ENCODE peak calls at places on chromosomes 13 and 19, in four cellular contexts. H is pancreas, I is breast epithelium, U is mammary epithelial cell. T is an unnamed sample. For H3K4me1, the result is how much of the 10 kb centered on the place peaks cover.

GRCh38 chr19:49106648-49107135 is 7.5 kb upstream of the LIN7B start:
- DNase-seq in H (no peak), I (no peak), U (peak), T (no peak)

GRCh38 chr19:45589768-45590167 is 5.2 kb upstream of the OPA3 start:
- DNase-seq in H (no peak), I (no peak), U (no peak), T (no peak)

GRCh38 chr13:38686635-38687245 is at the start of gene FREM2:
- DNase-seq in H (peak), I (peak), U (peak), T (peak)

GRCh38 chr13:48858523-48858922 is 117.2 kb upstream of the FNDC3A start:
- DNase-seq in H (no peak), I (no peak), U (no peak), T (no peak)

GRCh38 chr13:58946274-58946673 is 1217.5 kb downstream of the DIAPH3 start:
- DNase-seq in H (no peak), I (no peak), U (no peak), T (no peak)

GRCh38 chr19:2239771-2240770 is 3.4 kb downstream of the SF3A2 start:
- DNase-seq in H (peak), I (no peak), U (no peak), T (no peak)

GRCh38 chr13:113851480-113851803 is 12.4 kb downstream of the GAS6 start:
- DNase-seq in H (no peak), I (no peak), U (no peak), T (no peak)

GRCh38 chr13:43360911-43361605 is 337.7 kb downstream of the DNAJC15 start:
- DNase-seq in H (no peak), I (no peak), U (peak), T (no peak)

GRCh38 chr19:11499327-11499726 is 6.3 kb downstream of the ZNF653 start:
- DNase-seq in H (no peak), I (no peak), U (no peak), T (no peak)

GRCh38 chr13:51562011-51562671 is 22.1 kb upstream of the WDFY2 start:
- DNase-seq in H (no peak), I (no peak), U (no peak), T (no peak)

GRCh38 chr19:34999498-35000337 is at the start of gene GRAMD1A:
- DNase-seq in H (peak), I (peak), U (peak), T (peak)

GRCh38 chr19:14369399-14370168 is 11.7 kb upstream of the ADGRE5 start:
- DNase-seq in H (no peak), I (peak), U (no peak), T (no peak)

GRCh38 chr19:33486936-33487793 is 34.4 kb downstream of the PEPD start:
- DNase-seq in H (peak), I (no peak), U (no peak), T (no peak)

GRCh38 chr13:113080361-113080831 is 25.2 kb upstream of the F7 start:
- DNase-seq in H (peak), I (no peak), U (no peak), T (no peak)

GRCh38 chr19:12757544-12758274 is 6.1 kb downstream of the BEST2 start:
- DNase-seq in H (peak), I (no peak), U (peak), T (peak)

GRCh38 chr13:37148501-37148900 is 43.0 kb upstream of the CSNK1A1L start:
- DNase-seq in H (no peak), I (no peak), U (no peak), T (no peak)

GRCh38 chr13:40096357-40096911 is 441.0 kb downstream of the COG6 start:
- DNase-seq in H (no peak), I (no peak), U (no peak), T (no peak)

GRCh38 chr13:43316997-43317396 is 293.6 kb downstream of the DNAJC15 start:
- DNase-seq in H (no peak), I (no peak), U (no peak), T (no peak)

GRCh38 chr19:6811906-6812305 is 39.4 kb downstream of the VAV1 start:
- DNase-seq in H (no peak), I (no peak), U (peak), T (no peak)

GRCh38 chr13:77507931-77508776 is 27.4 kb upstream of the SCEL start:
- DNase-seq in H (no peak), I (no peak), U (peak), T (no peak)

GRCh38 chr13:90541346-90541745 is 806.1 kb upstream of the MIR17HG start:
- DNase-seq in H (no peak), I (no peak), U (no peak), T (no peak)

GRCh38 chr19:39356647-39357046 is 14.4 kb downstream of the SAMD4B start:
- DNase-seq in H (no peak), I (no peak), U (no peak), T (no peak)

GRCh38 chr13:39415403-39415802 is 187.6 kb downstream of the LHFPL6 start:
- DNase-seq in H (peak), I (peak), U (peak), T (no peak)

GRCh38 chr13:52361225-52361624 is 44.7 kb downstream of the THSD1 start:
- DNase-seq in H (no peak), I (no peak), U (peak), T (no peak)

GRCh38 chr13:110422913-110423688 is 116.0 kb downstream of the COL4A2 start:
- DNase-seq in H (no peak), I (no peak), U (no peak), T (no peak)

GRCh38 chr13:102729560-102730275 is 34.9 kb upstream of the METTL21C start:
- DNase-seq in H (no peak), I (no peak), U (peak), T (no peak)

GRCh38 chr13:110444226-110444653 is 117.3 kb downstream of the RAB20 start:
- DNase-seq in H (no peak), I (no peak), U (peak), T (no peak)

GRCh38 chr13:82993417-82993816 is 888.9 kb downstream of the SLITRK1 start:
- DNase-seq in H (no peak), I (no peak), U (peak), T (no peak)

GRCh38 chr19:40224342-40225148 is 1.9 kb downstream of the CCNP start:
- DNase-seq in H (no peak), I (no peak), U (peak), T (no peak)

GRCh38 chr19:33207040-33207620 is 13.0 kb downstream of the LRP3 start:
- DNase-seq in H (peak), I (no peak), U (no peak), T (no peak)

GRCh38 chr19:3618144-3618810 is 8.3 kb downstream of the CACTIN start:
- DNase-seq in H (no peak), I (no peak), U (no peak), T (no peak)

GRCh38 chr19:32318884-32319520 is 26.4 kb upstream of the ZNF507 start:
- DNase-seq in H (no peak), I (no peak), U (no peak), T (no peak)

GRCh38 chr19:1168877-1169791 is 4.9 kb downstream of the SBNO2 start:
- DNase-seq in H (peak), I (no peak), U (peak), T (no peak)

GRCh38 chr19:20414133-20414532 is 151.4 kb downstream of the ZNF737 start:
- DNase-seq in H (no peak), I (no peak), U (peak), T (no peak)

GRCh38 chr13:95698047-95698749 is 21.3 kb downstream of the DNAJC3 start:
- DNase-seq in H (no peak), I (no peak), U (peak), T (no peak)

GRCh38 chr13:107209811-107210210 is 641.9 kb upstream of the ARGLU1 start:
- DNase-seq in H (no peak), I (no peak), U (no peak), T (no peak)

GRCh38 chr19:3671680-3672574 is 28.3 kb downstream of the PIP5K1C start:
- DNase-seq in H (no peak), I (no peak), U (no peak), T (no peak)

GRCh38 chr19:47663911-47664771 is 49.1 kb upstream of the EHD2 start:
- DNase-seq in H (peak), I (peak), U (peak), T (no peak)

GRCh38 chr19:47661571-47661970 is 51.7 kb upstream of the EHD2 start:
- DNase-seq in H (peak), I (no peak), U (no peak), T (no peak)

GRCh38 chr19:47661161-47661560 is 52.1 kb upstream of the EHD2 start:
- DNase-seq in H (peak), I (no peak), U (no peak), T (no peak)

GRCh38 chr19:47660435-47660832 is 51.5 kb downstream of the BICRA start:
- DNase-seq in H (peak), I (no peak), U (peak), T (no peak)

DNA sequence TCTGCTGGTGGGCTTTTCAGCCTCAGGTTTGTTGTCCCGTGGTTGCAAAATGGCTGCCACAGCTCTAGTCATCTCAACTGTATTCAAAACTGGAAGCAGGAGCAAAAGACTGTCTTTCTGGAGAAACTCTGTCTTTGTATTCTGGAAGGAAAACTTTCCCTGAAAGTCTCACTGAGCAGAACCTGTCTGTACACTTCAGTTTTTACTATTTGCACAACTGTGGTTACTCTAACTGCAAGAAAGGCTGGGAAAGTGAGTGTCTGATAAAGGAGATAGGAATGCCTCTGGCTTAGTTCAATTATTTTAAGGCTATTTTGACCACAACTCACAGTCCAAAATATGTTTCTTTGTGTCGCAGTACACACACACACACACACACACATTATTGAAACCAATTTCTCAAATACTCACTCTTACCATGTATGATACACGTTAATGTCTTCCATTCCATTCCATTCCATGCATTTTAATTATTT is 49.7 kb upstream of the EHD2 start:
- DNase-seq in H (no peak), I (no peak), U (peak), T (no peak)
- H3K4me1 ChIP-seq in H (under half), I (under half), U (under half), T (under half)

GRCh38 chr19:54162241-54162805 is 2.8 kb upstream of the LENG1 start:
- DNase-seq in H (peak), I (peak), U (peak), T (no peak)
- H3K4me1 ChIP-seq in H (under half), I (under half), U (under half), T (under half)

GRCh38 chr13:46527237-46527636 is 25.7 kb upstream of the LRCH1 start:
- DNase-seq in H (no peak), I (no peak), U (peak), T (no peak)
- H3K4me1 ChIP-seq in H (under half), I (under half), U (under half), T (under half)

GRCh38 chr19:9811139-9811538 is 7.7 kb downstream of the FBXL12 start:
- DNase-seq in H (peak), I (no peak), U (no peak), T (no peak)

GRCh38 chr19:9801976-9802375 is 16.9 kb downstream of the FBXL12 start:
- DNase-seq in H (no peak), I (no peak), U (no peak), T (no peak)

GRCh38 chr19:9808855-9809646 is 9.8 kb downstream of the FBXL12 start:
- DNase-seq in H (no peak), I (no peak), U (no peak), T (no peak)

DNA sequence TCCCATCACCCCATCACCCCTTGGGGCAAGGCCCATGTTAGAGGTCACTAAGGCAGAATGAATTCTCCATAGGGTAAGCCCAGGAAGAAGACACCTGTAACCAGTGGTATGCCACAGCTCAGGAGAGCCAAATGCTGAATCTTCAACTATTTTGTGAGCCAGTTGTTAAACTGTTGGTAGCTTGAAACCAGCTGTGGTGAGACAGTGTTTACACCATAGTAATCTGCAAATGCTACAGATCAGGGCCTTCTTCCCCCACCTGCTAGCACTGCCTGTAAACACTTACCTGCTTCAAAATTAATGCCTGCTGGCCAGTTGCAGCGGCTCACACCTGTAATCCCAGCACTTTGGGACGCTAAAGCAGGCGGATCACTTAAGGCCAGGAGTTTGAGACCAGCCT is 12.1 kb downstream of the FBXL12 start:
- DNase-seq in H (no peak), I (no peak), U (no peak), T (no peak)
- H3K4me1 ChIP-seq in H (under half), I (under half), U (under half), T (under half)

GRCh38 chr19:17748884-17749638 is 2.2 kb upstream of the FCHO1 start:
- DNase-seq in H (no peak), I (no peak), U (no peak), T (no peak)

GRCh38 chr19:17749912-17750317 is 1.4 kb upstream of the FCHO1 start:
- DNase-seq in H (no peak), I (no peak), U (no peak), T (no peak)

GRCh38 chr19:17743874-17744273 is 7.4 kb upstream of the FCHO1 start:
- DNase-seq in H (no peak), I (no peak), U (peak), T (no peak)

GRCh38 chr19:17751103-17751911 is at the start of gene FCHO1:
- DNase-seq in H (no peak), I (no peak), U (no peak), T (no peak)

GRCh38 chr19:17747205-17748098 is 3.8 kb upstream of the FCHO1 start:
- DNase-seq in H (peak), I (peak), U (peak), T (peak)
- H3K4me1 ChIP-seq in H (under half), I (under half), U (under half), T (under half)

GRCh38 chr19:7913652-7914051 is 978 bp upstream of the TGFBR3L start:
- DNase-seq in H (no peak), I (no peak), U (no peak), T (no peak)
- H3K4me1 ChIP-seq in H (under half), I (under half), U (under half), T (under half)

GRCh38 chr13:33735276-33735675 is 82.7 kb upstream of the RFC3 start:
- DNase-seq in H (no peak), I (no peak), U (no peak), T (no peak)
- H3K4me1 ChIP-seq in H (under half), I (under half), U (under half), T (under half)

GRCh38 chr19:38004505-38005223 is 97.7 kb downstream of the SIPA1L3 start:
- DNase-seq in H (no peak), I (peak), U (peak), T (no peak)
- H3K4me1 ChIP-seq in H (under half), I (under half), U (under half), T (under half)

T was measured in iPS DF 6.9.